ENCODE peak calls at places on chromosomes 5 and 9, in seven cellular contexts. G is ELR; J is upper lobe of right lung; S is NCI-H1092 treated with DMSO at 0.1 percent for 48 hours; K is NT2/D1; Y is stimulated activated naive CD8-positive, alpha-beta T cell treated with anti-CD3 and anti-CD28 coated beads, Interleukin-15, Interleukin-2, amounts not matched to agents 100 U/mL and 50 U/mL, for 24 hours; P is activated T-helper 1 cell treated with Interleukin-2 at 50 U/mL for 16 hours. T is an unnamed sample.

GRCh38 chr9:17065062-17065461 is 69.8 kb upstream of the CNTLN start:
- DNase-seq in K (no peak), P (no peak), J (no peak), S (peak), G (no peak), Y (no peak), T (no peak)

GRCh38 chr9:130227833-130228232 is 37.7 kb upstream of the HMCN2 start:
- DNase-seq in S (no peak), K (no peak), Y (no peak), G (no peak), J (no peak), P (no peak), T (no peak)

GRCh38 chr5:143837306-143837848 is 25.4 kb downstream of the HMHB1 start:
- DNase-seq in G (peak), Y (no peak), S (peak), K (no peak), J (no peak), P (no peak), T (no peak)

GRCh38 chr5:19837536-19838179 is 150.3 kb downstream of the CDH18 start:
- DNase-seq in Y (no peak), J (no peak), K (no peak), P (no peak), S (no peak), G (peak), T (no peak)

GRCh38 chr9:126587187-126588185 is 26.2 kb upstream of the LMX1B start:
- DNase-seq in G (no peak), K (peak), P (no peak), S (no peak), J (no peak), Y (no peak), T (no peak)

GRCh38 chr5:40681351-40682311 is 1.9 kb downstream of the PTGER4 start:
- DNase-seq in J (peak), Y (peak), S (no peak), K (no peak), P (peak), G (no peak), T (peak)

GRCh38 chr5:96823900-96824351 is 16.2 kb upstream of the ERAP1 start:
- DNase-seq in S (no peak), P (no peak), J (no peak), G (peak), K (no peak), Y (no peak), T (no peak)

GRCh38 chr9:130519927-130520326 is 59.5 kb upstream of the FUBP3 start:
- DNase-seq in P (no peak), S (no peak), J (no peak), Y (no peak), G (no peak), K (no peak), T (no peak)

GRCh38 chr5:156595132-156595787 is 254.8 kb upstream of the PPP1R2B start:
- DNase-seq in J (no peak), K (no peak), G (no peak), P (no peak), Y (no peak), S (no peak), T (no peak)

GRCh38 chr5:82031220-82032119 is 59.6 kb downstream of the ATG10 start:
- DNase-seq in P (no peak), K (peak), Y (no peak), S (no peak), J (no peak), G (no peak), T (no peak)

GRCh38 chr5:147466581-147466980 is 43.3 kb downstream of the DPYSL3 start:
- DNase-seq in P (no peak), G (no peak), S (no peak), K (no peak), Y (no peak), J (no peak), T (no peak)

GRCh38 chr5:80034559-80034958 is 589 bp upstream of the THBS4 start:
- DNase-seq in Y (no peak), J (no peak), S (no peak), G (no peak), K (no peak), P (no peak), T (no peak)

GRCh38 chr5:38666668-38667498 is 110.4 kb upstream of the LIFR start:
- DNase-seq in K (no peak), Y (peak), P (no peak), S (peak), J (peak), G (peak), T (no peak)

GRCh38 chr5:94793113-94793815 is 174.8 kb downstream of the SLF1 start:
- DNase-seq in J (no peak), Y (peak), K (no peak), S (no peak), P (no peak), G (peak), T (no peak)

GRCh38 chr5:75007537-75007847 is 44.9 kb downstream of the GCNT4 start:
- DNase-seq in Y (no peak), G (peak), J (no peak), S (no peak), K (no peak), P (no peak), T (no peak)

GRCh38 chr9:18261143-18261542 is 212.8 kb upstream of the ADAMTSL1 start:
- DNase-seq in S (peak), Y (no peak), K (no peak), G (no peak), P (no peak), J (no peak), T (no peak)

GRCh38 chr5:173472784-173473278 is 143.6 kb downstream of the BOD1 start:
- DNase-seq in Y (no peak), J (no peak), K (no peak), P (no peak), G (peak), S (no peak), T (no peak)

GRCh38 chr9:131348631-131349521 is 45.0 kb upstream of the PRRC2B start:
- DNase-seq in S (no peak), J (peak), G (peak), P (no peak), K (no peak), Y (no peak), T (peak)

GRCh38 chr9:111715471-111715870 is 54.1 kb downstream of the GNG10 start:
- DNase-seq in S (no peak), J (no peak), P (no peak), Y (no peak), K (no peak), G (no peak), T (no peak)

GRCh38 chr5:160188151-160188967 is 40.9 kb upstream of the FABP6 start:
- DNase-seq in S (peak), K (peak), Y (no peak), J (peak), P (no peak), G (peak), T (peak)

GRCh38 chr5:116696356-116696755 is 121.7 kb upstream of the SEMA6A start:
- DNase-seq in S (no peak), P (no peak), Y (no peak), J (no peak), K (peak), G (no peak), T (no peak)

GRCh38 chr9:133087429-133088145 is 25.8 kb downstream of the CEL start:
- DNase-seq in K (no peak), J (peak), G (no peak), S (no peak), Y (no peak), P (no peak), T (no peak)

GRCh38 chr9:136881691-136882108 is 4.6 kb upstream of the TRAF2 start:
- DNase-seq in S (no peak), K (no peak), Y (peak), G (no peak), J (no peak), P (no peak), T (peak)

T was measured in spleen.